ENCODE peak calls at places on chromosomes 3 and 15, in nine cellular contexts. V is occipital lobe; K is testis; L is progenitor cell of endocrine pancreas; J is activated effector memory CD4-positive, alpha-beta T cell treated with anti-CD3 and anti-CD28 coated beads, Interleukin-2, amount 50 U/mL, for 16 hours; R is stimulated activated naive B cell treated with anti-CD40 and anti-IgM and Interleukin-4, amounts not matched to agents 10 μg/mL and 1 μg/mL and 100 μg/mL, for 72 hours; D is CD8-positive, alpha-beta T cell; T is neuronal stem cell; Y is M059J. X is an unnamed sample.

GRCh38 chr3:16837602-16838001 is 47.2 kb upstream of the PLCL2 start:
- DNase-seq in Y (no peak), T (no peak), L (no peak), K (no peak), R (no peak), V (no peak), J (no peak), D (no peak), X (no peak)

GRCh38 chr3:31848921-31849320 is 132.1 kb downstream of the OSBPL10 start:
- DNase-seq in Y (no peak), L (no peak), J (no peak), K (peak), R (no peak), T (no peak), D (no peak), V (no peak), X (no peak)

GRCh38 chr3:22156868-22157267 is 405.9 kb upstream of the ZNF385D start:
- DNase-seq in T (no peak), V (no peak), Y (no peak), R (no peak), D (no peak), J (no peak), L (no peak), K (no peak), X (no peak)

GRCh38 chr15:71737761-71738160 is 72.6 kb upstream of the NR2E3 start:
- DNase-seq in T (no peak), D (no peak), R (no peak), K (no peak), J (no peak), Y (no peak), L (no peak), V (no peak), X (no peak)

GRCh38 chr3:38731522-38731921 is 82.0 kb upstream of the SCN5A start:
- DNase-seq in K (no peak), Y (no peak), V (no peak), R (no peak), D (no peak), L (no peak), T (no peak), J (no peak), X (no peak)

GRCh38 chr3:52305926-52306325 is 10.2 kb upstream of the DNAH1 start:
- DNase-seq in K (no peak), L (no peak), R (no peak), J (no peak), Y (no peak), V (no peak), D (no peak), T (no peak), X (no peak)

GRCh38 chr3:194598771-194599557 is 34.3 kb downstream of the TMEM44 start:
- DNase-seq in V (no peak), T (no peak), L (no peak), K (no peak), D (no peak), Y (peak), J (no peak), R (no peak), X (no peak)

GRCh38 chr3:94099311-94099710 is 36.5 kb downstream of the NSUN3 start:
- DNase-seq in J (no peak), T (no peak), K (no peak), R (no peak), L (no peak), D (no peak), Y (no peak), V (no peak), X (no peak)

GRCh38 chr3:106332884-106333283 is 464.1 kb upstream of the CBLB start:
- DNase-seq in K (no peak), Y (peak), V (no peak), R (peak), L (no peak), T (no peak), J (peak), D (no peak), X (no peak)

GRCh38 chr3:197197334-197197733 is 101.1 kb downstream of the DLG1 start:
- DNase-seq in R (no peak), D (no peak), V (no peak), L (no peak), Y (no peak), J (no peak), K (no peak), T (no peak), X (no peak)

GRCh38 chr15:60509470-60509869 is 30.5 kb upstream of the ICE2 start:
- DNase-seq in Y (no peak), T (no peak), V (no peak), K (no peak), D (no peak), L (no peak), J (no peak), R (no peak), X (no peak)

GRCh38 chr15:59377940-59378339 is 5.3 kb upstream of the MYO1E start:
- DNase-seq in Y (no peak), V (no peak), J (no peak), L (no peak), R (no peak), D (no peak), T (no peak), K (no peak), X (no peak)

GRCh38 chr3:38115645-38116427 is 21.1 kb downstream of the ACAA1 start:
- DNase-seq in D (no peak), T (no peak), K (no peak), J (peak), Y (no peak), L (no peak), R (no peak), V (no peak), X (no peak)

GRCh38 chr3:169152319-169152718 is 511.2 kb downstream of the MECOM start:
- DNase-seq in Y (no peak), V (no peak), R (no peak), L (no peak), J (no peak), D (no peak), K (no peak), T (no peak), X (no peak)

GRCh38 chr3:58434990-58435389 is 1.4 kb upstream of the PDHB start:
- DNase-seq in T (peak), L (no peak), J (no peak), Y (peak), R (no peak), D (no peak), V (no peak), K (no peak), X (no peak)

GRCh38 chr3:127702151-127702578 is 29.4 kb downstream of the ABTB1 start:
- DNase-seq in J (peak), D (no peak), L (no peak), R (no peak), K (no peak), T (no peak), V (no peak), Y (peak), X (no peak)

GRCh38 chr3:127690106-127690505 is 17.4 kb downstream of the ABTB1 start:
- DNase-seq in J (no peak), K (no peak), L (no peak), V (no peak), D (no peak), R (no peak), T (no peak), Y (peak), X (no peak)

GRCh38 chr15:80118956-80119355 is 33.8 kb upstream of the FAH start:
- DNase-seq in Y (no peak), J (no peak), L (no peak), K (no peak), T (no peak), D (no peak), R (no peak), V (no peak), X (no peak)

GRCh38 chr3:170633573-170633972 is 47.7 kb upstream of the SLC7A14 start:
- DNase-seq in R (no peak), T (no peak), L (no peak), V (no peak), Y (no peak), D (no peak), K (no peak), J (no peak), X (no peak)

GRCh38 chr3:16596352-16597032 is 8.7 kb downstream of the DAZL start:
- DNase-seq in L (no peak), R (no peak), T (no peak), D (no peak), Y (no peak), J (no peak), K (no peak), V (no peak), X (no peak)

GRCh38 chr15:68414591-68414990 is 17.4 kb downstream of the ITGA11 start:
- DNase-seq in J (no peak), Y (no peak), T (no peak), D (no peak), K (no peak), L (no peak), V (no peak), R (no peak), X (no peak)

GRCh38 chr15:82139823-82140268 is 94.0 kb upstream of the MEX3B start:
- DNase-seq in V (no peak), T (peak), K (no peak), J (no peak), D (no peak), L (no peak), R (no peak), Y (peak), X (no peak)

GRCh38 chr15:24971052-24971451 is 16.3 kb downstream of the SNRPN start:
- DNase-seq in T (no peak), K (no peak), L (no peak), V (no peak), D (no peak), R (no peak), Y (no peak), J (no peak), X (no peak)

GRCh38 chr3:189961525-189962161 is 159.1 kb downstream of the P3H2 start:
- DNase-seq in R (peak), D (peak), L (peak), V (peak), J (peak), Y (peak), T (peak), K (peak), X (peak)

GRCh38 chr3:175670572-175670971 is 811.4 kb downstream of the NAALADL2 start:
- DNase-seq in D (no peak), V (no peak), L (no peak), K (no peak), T (no peak), Y (no peak), J (no peak), R (no peak), X (no peak)

GRCh38 chr3:114804099-114804498 is 343.0 kb downstream of the ZBTB20 start:
- DNase-seq in J (no peak), Y (no peak), L (no peak), R (no peak), V (no peak), T (peak), K (no peak), D (no peak), X (no peak)

GRCh38 chr15:92079047-92079446 is 225.5 kb downstream of the SLCO3A1 start:
- DNase-seq in J (no peak), V (no peak), R (no peak), Y (no peak), D (no peak), L (no peak), K (peak), T (no peak), X (no peak)